ENCODE peak calls at places on chromosomes 2 and 18, in five cellular contexts. H is RCC 7860; Q is nephron progenitor cell; C is activated CD8-positive, alpha-beta memory T cell treated with anti-CD3 and anti-CD28 coated beads for 24 hours; Y is progenitor cell of endocrine pancreas. V is an unnamed sample.

GRCh38 chr2:212873256-212873655 is 278.2 kb downstream of the IKZF2 start:
- DNase-seq in Q (no peak), H (no peak), C (no peak), Y (no peak), V (no peak)

GRCh38 chr18:36187138-36187825 is at the start of gene MOCOS:
- DNase-seq in H (peak; percentile 24), C (peak; percentile 76), Q (peak; percentile 92), Y (peak; percentile 76), V (peak; percentile 23)

GRCh38 chr2:225566798-225567197 is 167.3 kb downstream of the NYAP2 start:
- DNase-seq in Y (no peak), H (no peak), Q (no peak), C (no peak), V (no peak)

GRCh38 chr2:86566158-86566827 is 3.0 kb upstream of the CHMP3 start:
- DNase-seq in H (no peak), Y (no peak), Q (no peak), C (no peak), V (no peak)

GRCh38 chr18:58567453-58568196 is 61.3 kb downstream of the ALPK2 start:
- DNase-seq in H (peak; percentile 71), C (no peak), Q (no peak), Y (no peak), V (peak; percentile 75)

GRCh38 chr2:1990724-1991123 is 246.4 kb upstream of the PXDN start:
- DNase-seq in H (no peak), Q (no peak), Y (no peak), C (no peak), V (no peak)

GRCh38 chr18:7349181-7349837 is 118.4 kb downstream of the LRRC30 start:
- DNase-seq in Q (no peak), Y (no peak), C (no peak), H (no peak), V (no peak)

GRCh38 chr18:70464343-70465114 is 175.7 kb downstream of the SOCS6 start:
- DNase-seq in Y (peak; percentile 37), H (peak; percentile 17), C (peak; percentile 65), Q (peak; percentile 82), V (no peak)

GRCh38 chr2:220756653-220757052 is 815.5 kb downstream of the EPHA4 start:
- DNase-seq in Q (no peak), C (no peak), Y (no peak), H (no peak), V (no peak)

V was measured in kidney epithelial cell.